ENCODE peak calls at places on chromosomes 7 and 10, in four cellular contexts. One of them, this sample, is unnamed.

GRCh38 chr7:34260282-34260681 is 354.9 kb downstream of the BMPER start:
- DNase-seq in WTC11: no peak
- DNase-seq in K562: no peak
- DNase-seq in HepG2: no peak
- DNase-seq in this sample: no peak

GRCh38 chr7:2405601-2406345 is 2.4 kb downstream of the CHST12 start:
- DNase-seq in WTC11: no peak
- DNase-seq in K562: no peak
- DNase-seq in HepG2: no peak
- DNase-seq in this sample: no peak

GRCh38 chr10:33387720-33388119 is 53.3 kb upstream of the NRP1 start:
- DNase-seq in WTC11: no peak
- DNase-seq in K562: no peak
- DNase-seq in HepG2: no peak
- DNase-seq in this sample: no peak

GRCh38 chr10:134205-134742 is 981 bp upstream of the ZMYND11 start:
- DNase-seq in WTC11: no peak
- DNase-seq in K562: no peak
- DNase-seq in HepG2: no peak
- DNase-seq in this sample: peak

GRCh38 chr7:150420987-150421674 is 29.3 kb upstream of the GIMAP8 start:
- DNase-seq in WTC11: peak
- DNase-seq in K562: peak
- DNase-seq in HepG2: peak
- DNase-seq in this sample: peak

GRCh38 chr7:129719980-129720732 is 108.6 kb downstream of the NRF1 start:
- DNase-seq in WTC11: no peak
- DNase-seq in K562: no peak
- DNase-seq in HepG2: peak
- DNase-seq in this sample: no peak

GRCh38 chr7:85191383-85191782 is 4.5 kb upstream of the SEMA3D start:
- DNase-seq in WTC11: no peak
- DNase-seq in K562: no peak
- DNase-seq in HepG2: no peak
- DNase-seq in this sample: peak

GRCh38 chr10:89352802-89353201 is 25.0 kb downstream of the IFIT3 start:
- DNase-seq in WTC11: no peak
- DNase-seq in K562: no peak
- DNase-seq in HepG2: no peak
- DNase-seq in this sample: no peak

GRCh38 chr10:73650537-73651331 is 5.1 kb downstream of the SYNPO2L start:
- DNase-seq in WTC11: no peak
- DNase-seq in K562: peak
- DNase-seq in HepG2: no peak
- DNase-seq in this sample: no peak

GRCh38 chr7:78747568-78747967 is 705.9 kb downstream of the MAGI2 start:
- DNase-seq in WTC11: no peak
- DNase-seq in K562: no peak
- DNase-seq in HepG2: no peak
- DNase-seq in this sample: no peak

GRCh38 chr10:132479603-132480221 is 57.9 kb upstream of the INPP5A start:
- DNase-seq in WTC11: peak
- DNase-seq in K562: no peak
- DNase-seq in HepG2: no peak
- DNase-seq in this sample: no peak

GRCh38 chr7:75575488-75576112 is 83.5 kb downstream of the SPDYE5 start:
- DNase-seq in WTC11: no peak
- DNase-seq in K562: no peak
- DNase-seq in HepG2: no peak
- DNase-seq in this sample: no peak

GRCh38 chr10:102600816-102601215 is 43.5 kb upstream of the TRIM8 start:
- DNase-seq in WTC11: no peak
- DNase-seq in K562: no peak
- DNase-seq in HepG2: no peak
- DNase-seq in this sample: no peak

GRCh38 chr10:8404721-8405120 is 350.2 kb downstream of the GATA3 start:
- DNase-seq in WTC11: no peak
- DNase-seq in K562: no peak
- DNase-seq in HepG2: no peak
- DNase-seq in this sample: no peak

GRCh38 chr7:96361116-96361857 is 39.4 kb upstream of the SLC25A13 start:
- DNase-seq in WTC11: no peak
- DNase-seq in K562: no peak
- DNase-seq in HepG2: no peak
- DNase-seq in this sample: no peak

GRCh38 chr7:30930621-30931020 is 19.0 kb downstream of the AQP1 start:
- DNase-seq in WTC11: no peak
- DNase-seq in K562: no peak
- DNase-seq in HepG2: no peak
- DNase-seq in this sample: no peak

GRCh38 chr7:12403287-12404181 is at the start of gene VWDE:
- DNase-seq in WTC11: peak
- DNase-seq in K562: peak
- DNase-seq in HepG2: no peak
- DNase-seq in this sample: peak

GRCh38 chr10:15738237-15738928 is 18.7 kb upstream of the ITGA8 start:
- DNase-seq in WTC11: no peak
- DNase-seq in K562: no peak
- DNase-seq in HepG2: no peak
- DNase-seq in this sample: no peak

GRCh38 chr10:128045833-128046120 is 80.4 kb downstream of the MKI67 start:
- DNase-seq in WTC11: no peak
- DNase-seq in K562: no peak
- DNase-seq in HepG2: no peak
- DNase-seq in this sample: no peak

GRCh38 chr10:99854860-99855259 is 72.4 kb downstream of the ABCC2 start:
- DNase-seq in WTC11: no peak
- DNase-seq in K562: no peak
- DNase-seq in HepG2: peak
- DNase-seq in this sample: peak

GRCh38 chr7:97138830-97139229 is 21.3 kb downstream of the SDHAF3 start:
- DNase-seq in WTC11: no peak
- DNase-seq in K562: no peak
- DNase-seq in HepG2: no peak
- DNase-seq in this sample: no peak

GRCh38 chr7:34830390-34830789 is 172.4 kb downstream of the NPSR1 start:
- DNase-seq in WTC11: no peak
- DNase-seq in K562: no peak
- DNase-seq in HepG2: no peak
- DNase-seq in this sample: no peak

GRCh38 chr7:77980087-77980713 is 181.6 kb downstream of the PHTF2 start:
- DNase-seq in WTC11: no peak
- DNase-seq in K562: no peak
- DNase-seq in HepG2: no peak
- DNase-seq in this sample: no peak

GRCh38 chr10:97774811-97775294 is 3.1 kb upstream of the SFRP5 start:
- DNase-seq in WTC11: no peak
- DNase-seq in K562: no peak
- DNase-seq in HepG2: peak
- DNase-seq in this sample: no peak

GRCh38 chr7:46651070-46651469 is 730.0 kb upstream of the IGFBP3 start:
- DNase-seq in WTC11: no peak
- DNase-seq in K562: no peak
- DNase-seq in HepG2: no peak
- DNase-seq in this sample: no peak

GRCh38 chr7:70646551-70647248 is 485.2 kb upstream of the GALNT17 start:
- DNase-seq in WTC11: no peak
- DNase-seq in K562: no peak
- DNase-seq in HepG2: no peak
- DNase-seq in this sample: no peak

GRCh38 chr10:73917566-73918305 is 6.8 kb downstream of the PLAU start:
- DNase-seq in WTC11: no peak
- DNase-seq in K562: no peak
- DNase-seq in HepG2: no peak
- DNase-seq in this sample: no peak

GRCh38 chr7:24894670-24895221 is 85.2 kb downstream of the OSBPL3 start:
- DNase-seq in WTC11: peak
- DNase-seq in K562: peak
- DNase-seq in HepG2: no peak
- DNase-seq in this sample: no peak

GRCh38 chr10:68992721-68993440 is 4.3 kb downstream of the KIFBP start:
- DNase-seq in WTC11: no peak
- DNase-seq in K562: no peak
- DNase-seq in HepG2: no peak
- DNase-seq in this sample: no peak

GRCh38 chr7:29146888-29147609 is 712 bp upstream of the CPVL start:
- DNase-seq in WTC11: no peak
- DNase-seq in K562: no peak
- DNase-seq in HepG2: peak
- DNase-seq in this sample: peak

GRCh38 chr7:143906895-143907294 is 4.9 kb upstream of the TCAF1 start:
- DNase-seq in WTC11: peak
- DNase-seq in K562: no peak
- DNase-seq in HepG2: peak
- DNase-seq in this sample: no peak

GRCh38 chr7:43790006-43790405 is 31.5 kb downstream of the BLVRA start:
- DNase-seq in WTC11: no peak
- DNase-seq in K562: no peak
- DNase-seq in HepG2: no peak
- DNase-seq in this sample: no peak

GRCh38 chr10:101655581-101655980 is 39.4 kb downstream of the FBXW4 start:
- DNase-seq in WTC11: no peak
- DNase-seq in K562: no peak
- DNase-seq in HepG2: no peak
- DNase-seq in this sample: no peak

GRCh38 chr7:159137906-159138305 is 6.8 kb downstream of the VIPR2 start:
- DNase-seq in WTC11: no peak
- DNase-seq in K562: no peak
- DNase-seq in HepG2: no peak
- DNase-seq in this sample: no peak

GRCh38 chr7:114026486-114027089 is 107.8 kb upstream of the PPP1R3A start:
- DNase-seq in WTC11: no peak
- DNase-seq in K562: peak
- DNase-seq in HepG2: peak
- DNase-seq in this sample: peak

DNA sequence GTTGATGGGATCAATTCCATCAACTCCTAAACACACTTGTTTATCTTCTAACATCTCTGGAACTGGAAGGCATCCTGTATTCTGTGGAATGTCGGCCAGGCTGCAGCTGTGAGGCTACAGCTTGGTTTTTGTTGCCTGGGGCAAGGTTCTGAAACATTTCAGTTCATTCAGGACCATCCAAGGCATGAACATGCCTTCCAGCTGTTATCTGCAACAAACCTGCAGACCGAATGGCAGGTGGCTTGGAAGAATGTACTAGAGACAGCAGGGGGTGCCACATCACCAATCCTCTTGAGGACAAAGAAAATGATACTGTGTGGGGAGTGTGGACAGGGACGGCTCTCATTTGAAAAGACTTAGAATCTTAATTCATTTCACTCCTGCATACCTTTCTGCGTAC is 12.4 kb downstream of the PAPOLB start:
- DNase-seq in WTC11: peak
- DNase-seq in K562: peak
- DNase-seq in HepG2: peak
- DNase-seq in this sample: no peak
- TF ChIP-seq ELF4 in WTC11: no peak
- TF ChIP-seq ELF4 in K562: no peak
- TF ChIP-seq ELF4 in HepG2: no peak
- TF ChIP-seq ELF4 in this sample: no peak

DNA sequence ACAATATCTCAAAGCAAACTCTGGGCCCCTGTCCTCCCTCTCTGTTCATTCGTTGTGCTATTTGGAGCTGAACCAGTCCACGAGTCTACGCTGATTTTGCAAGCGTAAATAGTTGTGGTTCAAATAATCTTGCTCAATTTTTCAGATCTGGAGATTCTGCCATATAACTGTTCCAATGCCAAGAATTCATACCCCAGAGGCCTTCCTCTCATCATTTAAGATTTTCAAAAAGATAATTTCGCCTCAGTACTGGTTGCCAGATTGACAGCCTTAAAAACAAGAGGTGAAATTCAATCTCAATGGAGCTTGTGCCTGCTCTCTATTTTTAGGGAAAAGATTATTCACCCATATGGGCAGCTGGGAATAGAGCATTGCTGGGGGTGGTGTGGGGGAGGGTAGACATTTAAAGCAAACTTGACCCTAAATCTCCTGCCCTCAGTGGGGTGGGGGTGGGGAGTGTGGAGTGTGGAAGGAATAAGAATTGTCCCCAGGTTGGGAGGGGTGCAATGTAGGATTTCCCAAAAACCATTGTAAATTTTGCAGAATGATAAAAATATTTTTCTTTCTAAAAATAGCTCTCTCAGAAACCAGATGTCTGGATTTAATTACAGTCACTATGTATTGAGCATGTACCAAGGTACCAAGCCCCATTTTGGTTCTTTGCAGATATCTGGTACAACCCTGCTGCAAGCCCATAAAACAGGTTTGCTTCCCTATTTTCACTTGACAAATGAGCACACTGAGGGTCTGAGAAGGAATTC is 104.7 kb upstream of the EEPD1 start:
- DNase-seq in WTC11: no peak
- DNase-seq in K562: no peak
- DNase-seq in HepG2: no peak
- DNase-seq in this sample: no peak
- TF ChIP-seq ELF4 in WTC11: no peak
- TF ChIP-seq ELF4 in K562: no peak
- TF ChIP-seq ELF4 in HepG2: no peak
- TF ChIP-seq ELF4 in this sample: no peak

DNA sequence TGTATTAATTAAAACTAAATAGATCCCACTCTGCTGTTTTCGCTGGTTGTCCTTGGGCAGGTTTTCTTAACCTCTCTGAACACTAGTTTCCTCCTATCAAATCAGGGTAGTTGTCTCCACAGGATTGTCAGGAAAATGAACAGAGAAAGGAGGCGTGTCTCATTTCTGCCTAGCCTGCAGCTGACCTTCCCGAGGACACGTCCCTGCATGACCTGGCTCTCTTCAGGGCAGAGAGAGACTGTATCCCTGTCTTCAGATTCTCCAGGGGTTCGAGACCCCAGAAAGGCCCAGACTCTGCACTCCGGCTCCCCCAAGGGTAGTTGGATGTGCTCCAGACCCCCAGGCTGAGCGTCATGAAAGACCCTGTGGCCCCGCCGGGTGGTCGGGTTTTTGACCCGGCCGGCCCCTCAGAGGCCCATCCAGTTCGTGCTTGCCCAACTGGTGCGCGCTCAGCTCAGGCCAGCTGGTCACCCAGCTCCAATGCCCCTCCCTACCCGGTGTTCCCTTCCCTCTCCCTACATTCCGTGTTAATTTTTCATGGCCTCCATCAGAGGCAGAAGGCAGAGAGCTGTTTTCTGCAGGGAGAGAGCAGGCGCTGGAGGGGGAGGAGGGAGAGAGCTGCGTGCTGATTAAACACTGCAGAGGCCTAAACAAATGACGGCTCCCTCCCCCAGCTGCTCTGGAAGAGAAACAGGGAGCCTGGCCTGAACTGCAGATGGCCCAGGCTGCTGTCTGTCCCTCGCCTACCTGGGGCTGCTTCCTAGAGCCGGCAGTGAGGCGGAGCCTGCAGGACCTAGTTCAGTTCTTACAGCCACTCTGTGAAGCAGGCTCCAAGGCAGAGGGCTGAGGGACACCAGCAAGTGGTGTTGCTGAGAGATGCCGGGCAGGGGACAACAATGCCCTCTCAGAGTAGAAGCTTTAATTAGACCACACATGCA is 86.2 kb upstream of the PPIF start:
- DNase-seq in WTC11: peak
- DNase-seq in K562: no peak
- DNase-seq in HepG2: peak
- DNase-seq in this sample: no peak
- TF ChIP-seq ELF4 in WTC11: no peak
- TF ChIP-seq ELF4 in K562: no peak
- TF ChIP-seq ELF4 in HepG2: no peak
- TF ChIP-seq ELF4 in this sample: no peak

GRCh38 chr10:51092402-51092801 is 18.1 kb downstream of the PRKG1 start:
- DNase-seq in WTC11: no peak
- DNase-seq in K562: no peak
- DNase-seq in HepG2: no peak
- DNase-seq in this sample: no peak
- TF ChIP-seq ELF4 in WTC11: no peak
- TF ChIP-seq ELF4 in K562: no peak
- TF ChIP-seq ELF4 in HepG2: no peak
- TF ChIP-seq ELF4 in this sample: no peak